ENCODE peak calls at places on chromosomes 3 and 15, in ten cellular contexts. F, I, J, V, E, G, Y, M, H and B are unnamed samples.

GRCh38 chr3:84904819-84905555 is 53.8 kb upstream of the CADM2 start:
- DNase-seq in F (no peak), I (no peak), J (no peak), V (no peak), E (no peak), G (no peak), Y (no peak), M (no peak), H (no peak), B (no peak)

GRCh38 chr15:80275946-80276345 is 23.9 kb upstream of the CTXND1 start:
- DNase-seq in F (no peak), I (no peak), J (no peak), V (no peak), E (no peak), G (no peak), Y (no peak), M (no peak), H (no peak), B (no peak)

GRCh38 chr3:150216041-150216811 is 191.9 kb upstream of the TSC22D2 start:
- DNase-seq in F (no peak), I (no peak), J (no peak), V (no peak), E (peak), G (no peak), Y (peak), M (no peak), H (no peak), B (peak)

GRCh38 chr3:65935724-65936123 is 103.0 kb downstream of the MAGI1 start:
- DNase-seq in F (no peak), I (no peak), J (no peak), V (no peak), E (no peak), G (no peak), Y (no peak), M (no peak), H (no peak), B (no peak)

GRCh38 chr3:37938011-37938410 is 52.6 kb upstream of the VILL start:
- DNase-seq in F (no peak), I (no peak), J (no peak), V (no peak), E (no peak), G (no peak), Y (no peak), M (no peak), H (no peak), B (no peak)

GRCh38 chr3:188421836-188422540 is 268.0 kb downstream of the LPP start:
- DNase-seq in F (peak), I (no peak), J (no peak), V (no peak), E (no peak), G (no peak), Y (no peak), M (no peak), H (no peak), B (no peak)

GRCh38 chr15:30956216-30956803 is 35.1 kb downstream of the MTMR10 start:
- DNase-seq in F (no peak), I (no peak), J (no peak), V (peak), E (no peak), G (no peak), Y (no peak), M (no peak), H (no peak), B (no peak)

GRCh38 chr3:55244247-55244646 is 242.9 kb downstream of the WNT5A start:
- DNase-seq in F (no peak), I (no peak), J (no peak), V (no peak), E (no peak), G (no peak), Y (no peak), M (no peak), H (no peak), B (no peak)

GRCh38 chr15:95994418-95994817 is 336.1 kb upstream of the NR2F2 start:
- DNase-seq in F (no peak), I (no peak), J (no peak), V (no peak), E (no peak), G (no peak), Y (no peak), M (no peak), H (no peak), B (no peak)

GRCh38 chr3:106251160-106251892 is 382.5 kb upstream of the CBLB start:
- DNase-seq in F (no peak), I (no peak), J (no peak), V (no peak), E (no peak), G (no peak), Y (no peak), M (no peak), H (no peak), B (no peak)

GRCh38 chr15:81301815-81302399 is 22.0 kb downstream of the STARD5 start:
- DNase-seq in F (no peak), I (no peak), J (no peak), V (no peak), E (no peak), G (peak), Y (peak), M (no peak), H (no peak), B (no peak)

GRCh38 chr15:75661041-75661778 is 13.5 kb downstream of the SNX33 start:
- DNase-seq in F (no peak), I (no peak), J (peak), V (peak), E (peak), G (no peak), Y (peak), M (peak), H (no peak), B (peak)

GRCh38 chr3:11613319-11613718 is 30.4 kb downstream of the VGLL4 start:
- DNase-seq in F (no peak), I (no peak), J (no peak), V (no peak), E (no peak), G (no peak), Y (peak), M (no peak), H (no peak), B (no peak)

GRCh38 chr3:147373301-147373700 is 33.0 kb downstream of the ZIC4 start:
- DNase-seq in F (no peak), I (no peak), J (no peak), V (no peak), E (no peak), G (no peak), Y (no peak), M (no peak), H (no peak), B (no peak)

GRCh38 chr3:58628823-58629562 is 37.6 kb downstream of the FAM3D start:
- DNase-seq in F (no peak), I (peak), J (peak), V (peak), E (no peak), G (no peak), Y (peak), M (no peak), H (no peak), B (peak)

GRCh38 chr3:134466366-134466765 is 19.4 kb downstream of the ANAPC13 start:
- DNase-seq in F (no peak), I (no peak), J (no peak), V (no peak), E (no peak), G (no peak), Y (no peak), M (no peak), H (no peak), B (no peak)

GRCh38 chr15:74420193-74420905 is 13.4 kb downstream of the SEMA7A start:
- DNase-seq in F (no peak), I (no peak), J (no peak), V (no peak), E (no peak), G (no peak), Y (no peak), M (peak), H (no peak), B (no peak)

GRCh38 chr15:99443768-99444446 is 121.9 kb upstream of the MEF2A start:
- DNase-seq in F (no peak), I (no peak), J (no peak), V (no peak), E (peak), G (no peak), Y (no peak), M (peak), H (no peak), B (no peak)

GRCh38 chr15:92071030-92071644 is 217.6 kb downstream of the SLCO3A1 start:
- DNase-seq in F (no peak), I (no peak), J (no peak), V (no peak), E (peak), G (no peak), Y (peak), M (no peak), H (no peak), B (no peak)

GRCh38 chr3:25713316-25713967 is 48.7 kb upstream of the TOP2B start:
- DNase-seq in F (no peak), I (no peak), J (no peak), V (no peak), E (no peak), G (no peak), Y (no peak), M (no peak), H (no peak), B (no peak)

GRCh38 chr15:85504739-85505676 is 124.6 kb downstream of the AKAP13 start:
- DNase-seq in F (peak), I (peak), J (peak), V (peak), E (no peak), G (peak), Y (no peak), M (peak), H (peak), B (no peak)

GRCh38 chr3:71859128-71859519 is 74.2 kb upstream of the PROK2 start:
- DNase-seq in F (peak), I (peak), J (no peak), V (no peak), E (no peak), G (peak), Y (no peak), M (no peak), H (peak), B (no peak)

GRCh38 chr3:78847603-78848002 is 920.2 kb downstream of the ROBO1 start:
- DNase-seq in F (no peak), I (no peak), J (no peak), V (no peak), E (no peak), G (no peak), Y (no peak), M (no peak), H (no peak), B (no peak)

GRCh38 chr3:15220661-15221060 is 14.6 kb downstream of the CAPN7 start:
- DNase-seq in F (no peak), I (no peak), J (no peak), V (no peak), E (no peak), G (no peak), Y (no peak), M (no peak), H (no peak), B (no peak)

GRCh38 chr3:113211370-113212154 is at the start of gene BOC:
- DNase-seq in F (no peak), I (no peak), J (peak), V (no peak), E (no peak), G (peak), Y (peak), M (no peak), H (no peak), B (peak)

GRCh38 chr15:50148362-50148963 is 29.4 kb upstream of the ATP8B4 start:
- DNase-seq in F (no peak), I (no peak), J (no peak), V (no peak), E (no peak), G (no peak), Y (no peak), M (no peak), H (no peak), B (no peak)